ENCODE peak calls at places on chromosomes 6 and 20, in nine cellular contexts. R is ovary, S is A549, C is vagina, Y is suprapubic skin, H is adrenal gland, U is esophagus muscularis mucosa, T is breast epithelium, Z is heart left ventricle. J is an unnamed sample.

GRCh38 chr20:38935285-38935684 is 9.1 kb downstream of the FAM83D start:
- DNase-seq in R (no peak), S (peak; percentile 64), C (no peak), Y (no peak), H (no peak), U (no peak), T (no peak), Z (no peak), J (no peak)

GRCh38 chr6:1388081-1388926 is 1.1 kb upstream of the FOXF2 start:
- DNase-seq in R (no peak), S (no peak), C (no peak), Y (no peak), H (no peak), U (no peak), T (no peak), Z (no peak), J (no peak)

GRCh38 chr6:11179088-11179977 is 53.1 kb downstream of the NEDD9 start:
- DNase-seq in R (no peak), S (no peak), C (peak; percentile 67), Y (no peak), H (no peak), U (no peak), T (no peak), Z (no peak), J (no peak)

GRCh38 chr6:10613077-10613476 is 81.3 kb downstream of the C6orf52 start:
- DNase-seq in R (no peak), S (peak; percentile 9), C (no peak), Y (no peak), H (no peak), U (no peak), T (no peak), Z (no peak), J (no peak)

GRCh38 chr6:4169028-4169789 is 33.8 kb upstream of the ECI2 start:
- DNase-seq in R (no peak), S (no peak), C (no peak), Y (no peak), H (no peak), U (peak; percentile 62), T (no peak), Z (no peak), J (no peak)

GRCh38 chr20:34045294-34045693 is 51.6 kb downstream of the RALY start:
- DNase-seq in R (peak; percentile 55), S (no peak), C (no peak), Y (no peak), H (peak; percentile 45), U (no peak), T (no peak), Z (no peak), J (no peak)

GRCh38 chr6:46901747-46902362 is 19.9 kb downstream of the ADGRF5 start:
- DNase-seq in R (no peak), S (no peak), C (no peak), Y (no peak), H (no peak), U (no peak), T (no peak), Z (no peak), J (no peak)

GRCh38 chr20:63538204-63539091 is 1.3 kb upstream of the PTK6 start:
- DNase-seq in R (no peak), S (no peak), C (no peak), Y (no peak), H (no peak), U (no peak), T (peak; percentile 91), Z (no peak), J (peak; percentile 94)

GRCh38 chr6:89194559-89194958 is 22.6 kb downstream of the GABRR1 start:
- DNase-seq in R (no peak), S (no peak), C (no peak), Y (no peak), H (no peak), U (no peak), T (no peak), Z (no peak), J (no peak)

GRCh38 chr6:19472168-19472567 is 365.0 kb upstream of the ID4 start:
- DNase-seq in R (no peak), S (peak; percentile 89), C (no peak), Y (no peak), H (no peak), U (peak; percentile 24), T (no peak), Z (no peak), J (peak; percentile 15)

GRCh38 chr6:75602164-75602896 is 650 bp downstream of the SENP6 start:
- DNase-seq in R (peak; percentile 46), S (peak; percentile 68), C (no peak), Y (peak; percentile 70), H (peak; percentile 31), U (no peak), T (peak; percentile 52), Z (peak; percentile 79), J (peak; percentile 20)

GRCh38 chr6:49423817-49424216 is 39.2 kb downstream of the MMUT start:
- DNase-seq in R (no peak), S (peak; percentile 4), C (no peak), Y (no peak), H (no peak), U (no peak), T (no peak), Z (no peak), J (no peak)

GRCh38 chr6:24340998-24341934 is 16.6 kb downstream of the DCDC2 start:
- DNase-seq in R (no peak), S (peak; percentile 95), C (no peak), Y (no peak), H (no peak), U (no peak), T (no peak), Z (no peak), J (no peak)

GRCh38 chr6:12605888-12606345 is 110.7 kb upstream of the PHACTR1 start:
- DNase-seq in R (peak; percentile 30), S (peak; percentile 83), C (no peak), Y (no peak), H (peak; percentile 50), U (no peak), T (no peak), Z (no peak), J (no peak)

GRCh38 chr6:12890171-12890790 is 173.7 kb downstream of the PHACTR1 start:
- DNase-seq in R (no peak), S (peak; percentile 17), C (no peak), Y (no peak), H (no peak), U (peak; percentile 42), T (no peak), Z (no peak), J (no peak)

DNA sequence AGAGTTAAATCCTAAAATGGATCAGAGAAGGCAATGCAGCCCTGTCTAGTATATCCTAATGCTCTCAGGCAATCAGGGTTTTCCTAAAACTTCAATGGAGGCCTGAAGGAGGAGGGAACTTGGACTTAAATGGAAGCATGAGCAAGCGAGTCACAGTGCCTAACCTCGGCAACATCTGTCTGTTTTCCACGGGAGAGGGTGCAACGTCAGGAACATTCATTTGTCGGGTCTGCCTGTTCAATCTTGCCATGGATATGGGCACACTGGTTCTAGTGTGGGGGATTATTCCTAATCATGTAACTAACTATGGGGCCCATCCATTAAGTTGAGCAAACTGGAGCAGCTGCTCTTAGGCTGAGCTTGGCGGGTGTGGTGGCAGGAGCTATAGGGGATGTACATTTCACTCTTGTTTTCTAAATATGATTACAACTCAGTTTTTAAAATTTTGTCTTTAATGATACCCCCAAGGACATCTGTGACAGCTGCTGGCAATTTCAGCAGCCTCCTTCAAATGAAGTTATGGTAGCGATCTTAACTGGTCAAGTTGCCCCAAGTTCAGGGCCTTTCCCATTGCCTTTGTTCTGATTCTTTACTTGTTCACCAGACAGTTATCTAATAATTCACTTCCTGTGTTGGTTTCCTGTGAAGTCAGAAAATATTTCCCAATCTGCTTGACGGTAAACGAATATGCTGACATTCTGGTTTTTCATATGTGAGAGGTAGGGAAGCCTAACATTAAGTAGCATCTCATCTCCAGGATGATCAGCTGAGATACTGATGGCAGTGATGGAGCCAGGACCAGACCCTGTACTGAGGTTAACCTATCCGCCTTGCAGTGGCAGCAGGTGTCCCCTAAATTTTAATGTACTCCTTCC is 21.6 kb downstream of the DSE start:
- DNase-seq in R (no peak), S (no peak), C (no peak), Y (no peak), H (no peak), U (no peak), T (no peak), Z (no peak), J (no peak)
- TF ChIP-seq POLR2A in R (no peak), S (no peak), C (no peak), Y (no peak), H (no peak), U (no peak), T (no peak), Z (no peak), J (no peak)

DNA sequence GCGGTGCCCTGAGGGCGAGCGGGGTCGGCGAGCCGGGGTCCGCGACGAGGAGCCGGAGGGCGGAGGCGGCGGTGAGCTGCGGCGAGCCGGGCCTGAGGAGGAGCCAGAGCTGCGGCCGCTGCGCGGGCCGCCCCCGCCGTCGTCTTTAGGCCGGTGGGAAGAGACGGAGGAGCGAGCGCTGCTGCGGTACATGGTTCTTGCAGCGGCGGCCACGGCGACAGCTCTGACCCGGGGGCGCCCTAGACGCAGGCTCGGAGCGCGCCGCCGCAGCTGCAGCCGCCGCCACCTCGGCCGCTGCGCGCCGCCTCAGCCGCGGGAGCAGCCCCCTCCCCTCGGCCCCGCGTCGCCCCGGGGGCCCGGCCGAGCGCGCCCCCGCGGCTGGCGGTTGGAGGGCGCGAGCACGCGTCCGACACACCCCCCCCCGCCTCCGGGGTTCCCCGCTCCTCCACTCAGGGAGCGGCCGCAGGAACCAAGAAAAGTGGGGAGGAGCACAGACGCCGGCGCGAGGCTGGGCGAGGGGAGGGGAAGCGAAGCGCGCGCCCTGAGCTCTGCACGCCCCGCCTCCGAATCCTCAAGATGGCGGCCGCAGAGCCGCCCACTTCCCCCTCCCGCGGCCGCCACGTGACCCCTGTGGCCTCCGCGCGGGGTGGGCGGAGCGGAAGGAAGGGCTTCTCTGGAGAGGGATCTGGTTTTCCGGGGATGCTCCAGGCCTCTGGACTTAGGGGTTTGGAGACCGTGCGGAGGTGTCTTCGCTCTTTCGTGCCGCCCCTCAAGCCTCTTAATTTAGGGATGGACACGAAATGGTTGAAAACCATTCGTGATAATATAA is at the start of gene ZNF318:
- DNase-seq in R (peak; percentile 95), S (peak; percentile 94), C (peak; percentile 94), Y (peak; percentile 96), H (peak; percentile 96), U (peak; percentile 98), T (peak; percentile 93), Z (peak; percentile 97), J (peak; percentile 91)
- TF ChIP-seq POLR2A in R (peak; percentile 22), S (peak; percentile 52), C (peak; percentile 18), Y (no peak), H (peak; percentile 56), U (no peak), T (peak; percentile 26), Z (peak; percentile 55), J (peak; percentile 75)

DNA sequence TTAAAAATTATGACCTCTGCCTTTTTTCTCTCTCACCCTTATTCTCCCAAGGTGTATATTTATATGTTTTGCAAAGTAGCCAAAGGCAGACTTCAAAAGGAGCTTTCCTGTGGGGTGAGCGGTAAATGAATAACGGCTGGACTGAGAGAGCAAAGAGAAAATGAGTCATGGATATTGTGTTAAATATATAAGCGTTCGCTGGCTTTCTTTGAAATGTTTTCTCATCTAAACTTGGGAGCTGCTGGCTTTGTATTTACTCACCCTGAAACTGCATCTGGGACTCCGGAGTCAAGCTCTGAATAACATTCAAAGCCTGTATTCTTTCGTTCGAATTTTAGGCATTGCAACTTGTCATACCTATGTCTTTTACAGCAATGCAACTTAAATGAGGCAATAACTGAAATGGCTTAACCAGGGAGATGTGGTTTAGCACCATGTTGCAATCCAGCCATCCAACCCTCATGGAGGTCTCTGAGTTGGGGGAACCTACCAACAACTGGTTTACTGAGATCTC is 32.0 kb downstream of the ATXN1 start:
- DNase-seq in R (no peak), S (peak; percentile 42), C (no peak), Y (no peak), H (no peak), U (no peak), T (no peak), Z (no peak), J (no peak)
- TF ChIP-seq POLR2A in R (no peak), S (no peak), C (no peak), Y (no peak), H (no peak), U (no peak), T (no peak), Z (no peak), J (no peak)

GRCh38 chr20:11965602-11966001 is 47.9 kb downstream of the BTBD3 start:
- DNase-seq in R (no peak), S (no peak), C (no peak), Y (no peak), H (no peak), U (no peak), T (no peak), Z (no peak), J (no peak)
- TF ChIP-seq POLR2A in R (no peak), S (no peak), C (no peak), Y (no peak), H (no peak), U (no peak), T (no peak), Z (no peak), J (no peak)